ENCODE peak calls at places on chromosomes 4 and X, in four cellular contexts. P is Peyer's patch, Y is tibial artery, O is fibroblast of lung. F is an unnamed sample. For H3K4me1, the result is how much of the 10 kb centered on the place peaks cover.

GRCh38 chr4:185679523-185679922 is 132.5 kb downstream of the SORBS2 start:
- DNase-seq in P (no peak), Y (no peak), O (no peak), F (no peak)

GRCh38 chr4:162117051-162117450 is 46.7 kb downstream of the FSTL5 start:
- DNase-seq in P (no peak), Y (no peak), O (no peak), F (no peak)

GRCh38 chr4:121692261-121692660 is 4.5 kb downstream of the ANXA5 start:
- DNase-seq in P (no peak), Y (no peak), O (no peak), F (no peak)

GRCh38 chr4:159010563-159011260 is 92.2 kb upstream of the RAPGEF2 start:
- DNase-seq in P (no peak), Y (peak), O (peak), F (no peak)

GRCh38 chrX:9163153-9163790 is 129.3 kb upstream of the FAM9B start:
- DNase-seq in P (no peak), Y (no peak), O (peak), F (no peak)

GRCh38 chrX:106177106-106177981 is 9.2 kb downstream of the PWWP3B start:
- DNase-seq in P (no peak), Y (no peak), O (peak), F (no peak)

GRCh38 chrX:149462849-149463248 is 42.3 kb downstream of the IDS start:
- DNase-seq in P (no peak), Y (no peak), O (peak), F (no peak)

GRCh38 chrX:57453901-57454300 is 137.9 kb upstream of the ZXDB start:
- DNase-seq in P (no peak), Y (no peak), O (no peak), F (no peak)

GRCh38 chrX:107551546-107551945 is 76.8 kb upstream of the PRPS1 start:
- DNase-seq in P (no peak), Y (no peak), O (no peak), F (no peak)

GRCh38 chrX:108053218-108053617 is 8.4 kb downstream of the VSIG1 start:
- DNase-seq in P (no peak), Y (no peak), O (no peak), F (no peak)

GRCh38 chrX:12138366-12139313 is at the start of gene FRMPD4:
- DNase-seq in P (no peak), Y (no peak), O (peak), F (no peak)

GRCh38 chrX:78548012-78548411 is 111.1 kb downstream of the RTL3 start:
- DNase-seq in P (no peak), Y (no peak), O (peak), F (no peak)

GRCh38 chrX:153924149-153924861 is 1.8 kb downstream of the ARHGAP4 start:
- DNase-seq in P (no peak), Y (peak), O (peak), F (no peak)

DNA sequence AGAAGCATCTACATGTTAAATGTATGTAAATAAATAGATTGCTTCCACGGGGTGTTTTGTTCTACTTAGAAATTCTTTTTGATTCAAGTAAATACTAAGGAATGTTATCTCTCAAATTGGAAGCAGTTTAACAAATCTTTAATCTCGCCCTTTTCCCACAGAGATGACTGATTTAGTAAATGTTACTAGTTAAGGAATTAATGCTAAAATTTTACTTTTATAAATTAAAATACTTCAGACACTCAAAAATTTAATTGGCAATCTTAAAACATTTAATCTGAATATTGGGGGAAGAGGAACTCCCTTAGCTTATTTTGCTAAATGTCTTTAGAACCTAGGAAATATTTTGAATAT is 12.1 kb downstream of the LARP7 start:
- DNase-seq in P (no peak), Y (no peak), O (no peak), F (no peak)
- H3K4me1 ChIP-seq in P (under half), Y (under half), O (under half), F (under half)

DNA sequence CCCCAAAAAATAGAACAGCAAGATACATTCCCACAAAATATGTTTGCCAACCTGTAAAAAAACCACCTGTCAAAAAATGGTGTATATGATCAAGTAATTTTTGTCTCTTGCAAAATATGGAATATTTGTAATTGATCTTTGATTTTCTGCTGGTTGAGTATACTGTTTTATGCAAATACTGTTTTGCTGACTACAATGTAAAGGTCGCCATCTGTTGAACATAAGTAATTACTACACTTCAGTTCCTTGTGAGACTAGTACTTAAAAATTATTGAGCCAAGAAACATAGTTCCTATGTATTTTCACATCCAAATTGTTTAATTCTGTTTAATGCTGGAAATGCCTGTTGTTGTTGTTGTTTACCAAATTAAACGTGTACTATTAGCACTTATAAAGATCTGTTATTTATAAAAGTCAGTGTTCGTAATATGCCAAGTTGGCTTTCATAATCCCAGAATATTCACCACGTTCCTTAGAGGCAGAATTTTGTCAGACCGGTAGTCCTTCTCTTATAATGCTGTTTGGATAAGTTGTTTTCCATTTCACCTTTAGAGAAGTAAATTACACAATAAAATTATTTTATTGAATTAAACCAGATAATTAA is 144.2 kb downstream of the PDLIM5 start:
- DNase-seq in P (no peak), Y (no peak), O (peak), F (no peak)
- TF ChIP-seq CTCF in P (peak), Y (peak), O (peak), F (peak)

GRCh38 chr4:7909966-7910720 is 29.5 kb downstream of the AFAP1 start:
- DNase-seq in P (no peak), Y (peak), O (peak), F (no peak)

GRCh38 chr4:7911044-7911578 is 28.6 kb downstream of the AFAP1 start:
- DNase-seq in P (no peak), Y (peak), O (peak), F (no peak)

GRCh38 chr4:7908668-7909067 is 31.0 kb downstream of the AFAP1 start:
- DNase-seq in P (no peak), Y (no peak), O (no peak), F (no peak)

GRCh38 chr4:7910721-7911015 is 29.0 kb downstream of the AFAP1 start:
- DNase-seq in P (no peak), Y (no peak), O (no peak), F (no peak)

GRCh38 chr4:7909463-7909862 is 30.2 kb downstream of the AFAP1 start:
- DNase-seq in P (no peak), Y (no peak), O (peak), F (no peak)
- H3K4me1 ChIP-seq in P (under half), Y (half or more), O (under half), F (under half)

GRCh38 chr4:52862605-52863236 is 604 bp downstream of the RASL11B start:
- DNase-seq in P (no peak), Y (no peak), O (no peak), F (no peak)

GRCh38 chr4:52861171-52861873 is 795 bp upstream of the RASL11B start:
- DNase-seq in P (no peak), Y (no peak), O (no peak), F (no peak)

GRCh38 chr4:52864816-52865215 is 2.7 kb downstream of the RASL11B start:
- DNase-seq in P (no peak), Y (no peak), O (peak), F (no peak)

GRCh38 chr4:52863324-52863723 is 1.2 kb downstream of the RASL11B start:
- DNase-seq in P (no peak), Y (no peak), O (peak), F (no peak)

GRCh38 chr4:52861879-52862604 is at the start of gene RASL11B:
- DNase-seq in P (peak), Y (peak), O (peak), F (peak)
- TF ChIP-seq CTCF in P (peak), Y (peak), O (no peak), F (peak)

F was measured in RWPE2.